ENCODE peak calls at places on chromosomes 1 and 21, in four cellular contexts. A is IMR-90, X is A549, P is HepG2. I is an unnamed sample.

GRCh38 chr1:55443175-55443933 is 228.2 kb upstream of the USP24 start:
- DNase-seq in P (peak; percentile 50), X (peak; percentile 33), A (peak; percentile 100), I (no peak)

GRCh38 chr1:14907416-14907815 is 246.1 kb upstream of the TMEM51 start:
- DNase-seq in A (no peak), X (no peak), P (no peak), I (no peak)

GRCh38 chr1:162292422-162292849 is 84.2 kb downstream of the SPATA46 start:
- DNase-seq in A (peak; percentile 7), X (no peak), P (no peak), I (no peak)

GRCh38 chr1:165444897-165445370 is at the start of gene RXRG:
- DNase-seq in A (peak; percentile 0), P (no peak), X (no peak), I (no peak)

GRCh38 chr1:214506972-214507431 is 44.4 kb downstream of the PTPN14 start:
- DNase-seq in A (no peak), P (peak; percentile 93), X (peak; percentile 70), I (no peak)

GRCh38 chr1:149942207-149942606 is 5.5 kb upstream of the MTMR11 start:
- DNase-seq in X (peak; percentile 49), A (peak; percentile 41), P (peak; percentile 56), I (peak; percentile 72)

GRCh38 chr1:166490437-166490784 is 323.6 kb upstream of the FAM78B start:
- DNase-seq in P (no peak), X (no peak), A (no peak), I (no peak)

GRCh38 chr1:12620142-12620865 is 2.3 kb upstream of the DHRS3 start:
- DNase-seq in P (no peak), X (no peak), A (no peak), I (no peak)

GRCh38 chr1:15952317-15953258 is 23.3 kb downstream of the ZBTB17 start:
- DNase-seq in A (peak; percentile 99), X (peak; percentile 64), P (no peak), I (peak; percentile 78)

GRCh38 chr1:86516366-86516765 is 30.5 kb upstream of the CLCA4 start:
- DNase-seq in A (no peak), P (no peak), X (no peak), I (no peak)

GRCh38 chr1:69492286-69492685 is 75.4 kb upstream of the LRRC7 start:
- DNase-seq in A (no peak), X (no peak), P (no peak), I (no peak)

GRCh38 chr21:14699433-14700410 is 153.6 kb upstream of the SAMSN1 start:
- DNase-seq in X (no peak), A (no peak), P (peak; percentile 68), I (no peak)

GRCh38 chr1:51843948-51844347 is 34.6 kb downstream of the NRDC start:
- DNase-seq in A (no peak), P (no peak), X (no peak), I (no peak)

GRCh38 chr1:192998536-192998935 is 60.6 kb downstream of the UCHL5 start:
- DNase-seq in P (no peak), A (no peak), X (no peak), I (no peak)

GRCh38 chr1:70902211-70902610 is 145.4 kb downstream of the PTGER3 start:
- DNase-seq in X (no peak), P (no peak), A (no peak), I (no peak)

GRCh38 chr1:88659552-88659951 is 24.5 kb upstream of the PKN2 start:
- DNase-seq in A (no peak), X (no peak), P (no peak), I (no peak)

GRCh38 chr21:42222386-42222785 is 3.4 kb downstream of the ABCG1 start:
- DNase-seq in A (no peak), X (no peak), P (no peak), I (no peak)

GRCh38 chr21:32256873-32257620 is 21.8 kb downstream of the MIS18A start:
- DNase-seq in A (peak; percentile 91), X (peak; percentile 18), P (no peak), I (no peak)

GRCh38 chr1:54540891-54541290 is 7.1 kb upstream of the ACOT11 start:
- DNase-seq in P (no peak), X (no peak), A (no peak), I (no peak)

GRCh38 chr1:235513495-235514366 is 9.5 kb upstream of the B3GALNT2 start:
- DNase-seq in P (peak; percentile 69), A (peak; percentile 73), X (peak; percentile 38), I (peak; percentile 54)

GRCh38 chr1:78274814-78275213 is 216.0 kb upstream of the PTGFR start:
- DNase-seq in A (peak; percentile 91), X (no peak), P (no peak), I (no peak)

GRCh38 chr1:109804660-109805059 is 40.9 kb upstream of the EPS8L3 start:
- DNase-seq in A (no peak), X (no peak), P (no peak), I (no peak)

GRCh38 chr1:213987876-213988638 is at the start of gene PROX1:
- DNase-seq in A (peak; percentile 87), P (peak; percentile 87), X (peak; percentile 86), I (peak; percentile 28)

GRCh38 chr1:109890115-109890953 is 20.3 kb upstream of the CSF1 start:
- DNase-seq in P (no peak), A (no peak), X (no peak), I (peak; percentile 72)

GRCh38 chr1:164774819-164775654 is 216.1 kb downstream of the PBX1 start:
- DNase-seq in P (no peak), A (no peak), X (no peak), I (peak; percentile 52)

GRCh38 chr1:248688527-248689298 is 13.9 kb downstream of the OR14I1 start:
- DNase-seq in A (no peak), X (no peak), P (no peak), I (no peak)

GRCh38 chr1:227780101-227781044 is 35.1 kb upstream of the PRSS38 start:
- DNase-seq in P (no peak), A (no peak), X (no peak), I (no peak)

GRCh38 chr1:168905631-168906030 is 176.6 kb upstream of the DPT start:
- DNase-seq in P (no peak), A (no peak), X (no peak), I (no peak)

GRCh38 chr1:26771643-26772321 is 16.0 kb upstream of the PIGV start:
- DNase-seq in P (peak; percentile 77), A (peak; percentile 99), X (peak; percentile 69), I (peak; percentile 87)

GRCh38 chr1:29439615-29440014 is 203.3 kb downstream of the PTPRU start:
- DNase-seq in P (no peak), A (no peak), X (no peak), I (no peak)

GRCh38 chr1:24203404-24203803 is 16.3 kb upstream of the IFNLR1 start:
- DNase-seq in X (no peak), P (no peak), A (no peak), I (no peak)

GRCh38 chr1:25683177-25683576 is 66.6 kb downstream of the MAN1C1 start:
- DNase-seq in P (no peak), A (no peak), X (no peak), I (no peak)

GRCh38 chr1:25685211-25685750 is 68.7 kb downstream of the MAN1C1 start:
- DNase-seq in A (no peak), P (no peak), X (no peak), I (no peak)

GRCh38 chr1:25683731-25684130 is 67.1 kb downstream of the MAN1C1 start:
- DNase-seq in P (no peak), A (peak; percentile 63), X (no peak), I (no peak)

GRCh38 chr1:25685938-25686665 is 69.5 kb downstream of the MAN1C1 start:
- DNase-seq in P (no peak), X (no peak), A (no peak), I (no peak)

DNA sequence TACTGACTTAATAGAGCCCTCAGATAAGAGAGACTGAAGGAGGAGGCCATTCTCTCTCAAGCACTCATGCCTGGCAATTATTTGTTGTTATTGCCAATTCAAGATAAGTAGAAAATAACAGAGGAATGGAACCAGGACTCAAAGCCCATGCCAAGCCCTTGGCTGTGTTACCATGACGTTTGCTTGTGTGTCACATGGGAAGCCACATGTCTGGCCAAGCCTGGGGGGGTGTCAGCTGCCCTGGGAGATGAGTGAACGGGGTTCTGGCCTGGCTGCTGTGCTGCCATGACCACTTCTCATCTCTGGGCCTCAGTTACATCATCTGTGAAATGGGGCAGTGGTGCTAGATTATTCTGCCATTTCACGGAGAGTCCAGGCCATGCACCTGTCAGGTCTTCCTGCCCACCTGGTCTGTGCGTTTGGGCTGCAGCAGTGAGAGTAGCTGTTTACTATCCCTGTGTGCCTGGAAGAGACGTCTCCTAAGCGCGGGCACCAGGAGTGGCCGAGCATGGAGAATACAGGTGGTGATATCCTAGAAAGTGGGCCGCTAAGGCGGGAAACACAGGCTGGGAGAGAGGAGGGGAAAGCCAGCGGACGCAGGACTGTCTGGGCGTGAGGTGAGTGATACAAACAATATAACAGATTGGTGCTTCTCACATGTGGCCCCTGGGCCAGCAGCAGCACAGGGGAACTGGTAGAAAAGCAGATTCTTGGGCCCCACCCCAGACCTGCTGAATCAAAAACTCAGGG is 67.8 kb downstream of the MAN1C1 start:
- DNase-seq in A (no peak), P (no peak), X (no peak), I (no peak)
- TF ChIP-seq MAZ in A (no peak), P (no peak), X (no peak), I (no peak)

DNA sequence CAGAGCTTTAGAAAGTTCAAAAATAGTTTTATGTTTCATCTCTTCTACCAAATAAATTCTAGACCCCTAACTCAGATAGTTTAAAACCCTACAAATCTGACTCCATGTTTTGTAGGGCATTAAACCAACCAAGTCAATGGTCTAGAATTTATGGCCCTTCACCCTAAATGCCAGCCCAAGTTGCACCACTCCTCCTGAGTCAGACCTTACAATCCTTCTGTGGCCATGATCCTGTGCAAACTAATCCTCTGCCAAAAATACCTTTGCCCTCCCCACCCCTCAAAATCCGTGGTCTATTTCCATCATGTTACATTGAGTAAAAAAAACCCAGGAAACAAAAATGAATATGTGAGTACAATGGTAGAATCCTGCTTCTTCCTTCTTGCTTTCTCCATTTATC is 179.3 kb downstream of the NR5A2 start:
- DNase-seq in P (no peak), A (no peak), X (no peak), I (no peak)
- TF ChIP-seq MAZ in P (no peak), A (no peak), X (no peak), I (no peak)

GRCh38 chr1:112540395-112540794 is 31.6 kb downstream of the WNT2B start:
- DNase-seq in A (peak; percentile 71), X (no peak), P (no peak), I (no peak)

GRCh38 chr1:112538883-112539282 is 30.1 kb downstream of the WNT2B start:
- DNase-seq in X (no peak), P (no peak), A (no peak), I (no peak)

GRCh38 chr1:112542206-112542973 is 33.6 kb downstream of the WNT2B start:
- DNase-seq in P (no peak), X (no peak), A (no peak), I (no peak)

GRCh38 chr1:112544011-112544688 is 35.4 kb downstream of the WNT2B start:
- DNase-seq in A (peak; percentile 95), P (peak; percentile 41), X (peak; percentile 25), I (no peak)

GRCh38 chr1:112541299-112541698 is 32.5 kb downstream of the WNT2B start:
- DNase-seq in X (no peak), A (no peak), P (no peak), I (no peak)
- TF ChIP-seq MAZ in X (no peak), A (no peak), P (no peak), I (no peak)

GRCh38 chr1:231679109-231679508 is 52.5 kb downstream of the DISC1 start:
- DNase-seq in X (no peak), P (no peak), A (no peak), I (no peak)
- TF ChIP-seq MAZ in X (no peak), P (no peak), A (no peak), I (no peak)

I was measured in K562.